ENCODE peak calls at places on chromosomes 16 and 17, in seven cellular contexts. One of them, this sample, is unnamed.

GRCh38 chr17:71029246-71029645 is 859.9 kb downstream of the KCNJ2 start:
- DNase-seq in stomach: no peak
- DNase-seq in glutamatergic neuron: no peak
- DNase-seq in A549: no peak
- DNase-seq in heart right ventricle: no peak
- DNase-seq in foreskin fibroblast: no peak
- DNase-seq in transverse colon: no peak
- DNase-seq in this sample: no peak

GRCh38 chr17:17216236-17216635 is 10.1 kb upstream of the PLD6 start:
- DNase-seq in stomach: no peak
- DNase-seq in glutamatergic neuron: no peak
- DNase-seq in A549: no peak
- DNase-seq in heart right ventricle: no peak
- DNase-seq in foreskin fibroblast: no peak
- DNase-seq in transverse colon: no peak
- DNase-seq in this sample: no peak

GRCh38 chr16:83441523-83441922 is 366.3 kb upstream of the HSBP1 start:
- DNase-seq in stomach: no peak
- DNase-seq in glutamatergic neuron: no peak
- DNase-seq in A549: no peak
- DNase-seq in heart right ventricle: no peak
- DNase-seq in foreskin fibroblast: no peak
- DNase-seq in transverse colon: no peak
- DNase-seq in this sample: no peak

GRCh38 chr17:29032067-29032551 is 10.8 kb upstream of the PIPOX start:
- DNase-seq in stomach: no peak
- DNase-seq in glutamatergic neuron: no peak
- DNase-seq in A549: no peak
- DNase-seq in heart right ventricle: no peak
- DNase-seq in foreskin fibroblast: no peak
- DNase-seq in transverse colon: no peak
- DNase-seq in this sample: no peak

GRCh38 chr17:58755577-58756245 is at the start of gene PPM1E:
- DNase-seq in stomach: peak
- DNase-seq in glutamatergic neuron: peak
- DNase-seq in A549: peak
- DNase-seq in heart right ventricle: peak
- DNase-seq in foreskin fibroblast: peak
- DNase-seq in transverse colon: peak
- DNase-seq in this sample: peak

GRCh38 chr17:77882481-77883212 is 75.9 kb upstream of the TNRC6C start:
- DNase-seq in stomach: peak
- DNase-seq in glutamatergic neuron: peak
- DNase-seq in A549: no peak
- DNase-seq in heart right ventricle: peak
- DNase-seq in foreskin fibroblast: no peak
- DNase-seq in transverse colon: peak
- DNase-seq in this sample: no peak

GRCh38 chr17:47864791-47865216 is 13.8 kb upstream of the SP6 start:
- DNase-seq in stomach: no peak
- DNase-seq in glutamatergic neuron: no peak
- DNase-seq in A549: no peak
- DNase-seq in heart right ventricle: no peak
- DNase-seq in foreskin fibroblast: peak
- DNase-seq in transverse colon: no peak
- DNase-seq in this sample: no peak

GRCh38 chr17:29138184-29138955 is 41.8 kb downstream of the MYO18A start:
- DNase-seq in stomach: no peak
- DNase-seq in glutamatergic neuron: peak
- DNase-seq in A549: no peak
- DNase-seq in heart right ventricle: no peak
- DNase-seq in foreskin fibroblast: peak
- DNase-seq in transverse colon: no peak
- DNase-seq in this sample: no peak

GRCh38 chr17:21278304-21279197 is 6.0 kb upstream of the MAP2K3 start:
- DNase-seq in stomach: peak
- DNase-seq in glutamatergic neuron: no peak
- DNase-seq in A549: no peak
- DNase-seq in heart right ventricle: no peak
- DNase-seq in foreskin fibroblast: peak
- DNase-seq in transverse colon: peak
- DNase-seq in this sample: no peak

GRCh38 chr17:78925662-78926555 is 722 bp upstream of the TIMP2 start:
- DNase-seq in stomach: peak
- DNase-seq in glutamatergic neuron: no peak
- DNase-seq in A549: no peak
- DNase-seq in heart right ventricle: peak
- DNase-seq in foreskin fibroblast: peak
- DNase-seq in transverse colon: peak
- DNase-seq in this sample: no peak

GRCh38 chr17:82802141-82802540 is 37.7 kb downstream of the ZNF750 start:
- DNase-seq in stomach: no peak
- DNase-seq in glutamatergic neuron: no peak
- DNase-seq in A549: no peak
- DNase-seq in heart right ventricle: no peak
- DNase-seq in foreskin fibroblast: no peak
- DNase-seq in transverse colon: no peak
- DNase-seq in this sample: no peak

GRCh38 chr17:63698886-63699637 is 863 bp downstream of the LIMD2 start:
- DNase-seq in stomach: peak
- DNase-seq in glutamatergic neuron: peak
- DNase-seq in A549: no peak
- DNase-seq in heart right ventricle: peak
- DNase-seq in foreskin fibroblast: peak
- DNase-seq in transverse colon: peak
- DNase-seq in this sample: no peak

GRCh38 chr17:42107597-42108576 is 4.6 kb downstream of the DHX58 start:
- DNase-seq in stomach: peak
- DNase-seq in glutamatergic neuron: peak
- DNase-seq in A549: peak
- DNase-seq in heart right ventricle: peak
- DNase-seq in foreskin fibroblast: peak
- DNase-seq in transverse colon: peak
- DNase-seq in this sample: no peak

GRCh38 chr17:40553694-40554534 is 11.4 kb downstream of the CCR7 start:
- DNase-seq in stomach: peak
- DNase-seq in glutamatergic neuron: no peak
- DNase-seq in A549: no peak
- DNase-seq in heart right ventricle: peak
- DNase-seq in foreskin fibroblast: peak
- DNase-seq in transverse colon: no peak
- DNase-seq in this sample: no peak

GRCh38 chr17:59093702-59094231 is 12.9 kb downstream of the TRIM37 start:
- DNase-seq in stomach: no peak
- DNase-seq in glutamatergic neuron: no peak
- DNase-seq in A549: peak
- DNase-seq in heart right ventricle: peak
- DNase-seq in foreskin fibroblast: peak
- DNase-seq in transverse colon: peak
- DNase-seq in this sample: no peak

GRCh38 chr16:83296505-83296904 is 511.3 kb upstream of the HSBP1 start:
- DNase-seq in stomach: no peak
- DNase-seq in glutamatergic neuron: no peak
- DNase-seq in A549: no peak
- DNase-seq in heart right ventricle: no peak
- DNase-seq in foreskin fibroblast: no peak
- DNase-seq in transverse colon: no peak
- DNase-seq in this sample: no peak

GRCh38 chr16:81937305-81938038 is 73.8 kb downstream of the SDR42E1 start:
- DNase-seq in stomach: no peak
- DNase-seq in glutamatergic neuron: no peak
- DNase-seq in A549: no peak
- DNase-seq in heart right ventricle: no peak
- DNase-seq in foreskin fibroblast: peak
- DNase-seq in transverse colon: no peak
- DNase-seq in this sample: no peak

GRCh38 chr16:77711775-77712174 is 10.5 kb upstream of the NUDT7 start:
- DNase-seq in stomach: peak
- DNase-seq in glutamatergic neuron: no peak
- DNase-seq in A549: no peak
- DNase-seq in heart right ventricle: no peak
- DNase-seq in foreskin fibroblast: no peak
- DNase-seq in transverse colon: peak
- DNase-seq in this sample: peak

GRCh38 chr16:54923988-54924387 is 6.7 kb upstream of the IRX5 start:
- DNase-seq in stomach: no peak
- DNase-seq in glutamatergic neuron: no peak
- DNase-seq in A549: no peak
- DNase-seq in heart right ventricle: no peak
- DNase-seq in foreskin fibroblast: no peak
- DNase-seq in transverse colon: no peak
- DNase-seq in this sample: no peak

GRCh38 chr17:57968456-57968855 is 13.2 kb upstream of the CUEDC1 start:
- DNase-seq in stomach: no peak
- DNase-seq in glutamatergic neuron: no peak
- DNase-seq in A549: no peak
- DNase-seq in heart right ventricle: no peak
- DNase-seq in foreskin fibroblast: no peak
- DNase-seq in transverse colon: no peak
- DNase-seq in this sample: no peak

GRCh38 chr17:32443827-32444300 is 446 bp upstream of the PSMD11 start:
- DNase-seq in stomach: no peak
- DNase-seq in glutamatergic neuron: no peak
- DNase-seq in A549: no peak
- DNase-seq in heart right ventricle: no peak
- DNase-seq in foreskin fibroblast: no peak
- DNase-seq in transverse colon: no peak
- DNase-seq in this sample: no peak

GRCh38 chr17:41642252-41643156 is 18.1 kb upstream of the KRT17 start:
- DNase-seq in stomach: no peak
- DNase-seq in glutamatergic neuron: no peak
- DNase-seq in A549: no peak
- DNase-seq in heart right ventricle: no peak
- DNase-seq in foreskin fibroblast: no peak
- DNase-seq in transverse colon: no peak
- DNase-seq in this sample: no peak

GRCh38 chr16:53207810-53208752 is 153.3 kb downstream of the CHD9 start:
- DNase-seq in stomach: peak
- DNase-seq in glutamatergic neuron: peak
- DNase-seq in A549: peak
- DNase-seq in heart right ventricle: peak
- DNase-seq in foreskin fibroblast: peak
- DNase-seq in transverse colon: peak
- DNase-seq in this sample: no peak

GRCh38 chr16:19659554-19659953 is 58.5 kb downstream of the KNOP1 start:
- DNase-seq in stomach: no peak
- DNase-seq in glutamatergic neuron: no peak
- DNase-seq in A549: no peak
- DNase-seq in heart right ventricle: no peak
- DNase-seq in foreskin fibroblast: peak
- DNase-seq in transverse colon: no peak
- DNase-seq in this sample: no peak

GRCh38 chr17:22512997-22513538 is 820.7 kb downstream of the KCNJ18 start:
- DNase-seq in stomach: no peak
- DNase-seq in glutamatergic neuron: no peak
- DNase-seq in A549: no peak
- DNase-seq in heart right ventricle: no peak
- DNase-seq in foreskin fibroblast: no peak
- DNase-seq in transverse colon: no peak
- DNase-seq in this sample: peak

GRCh38 chr17:9032583-9032982 is 11.3 kb downstream of the NTN1 start:
- DNase-seq in stomach: no peak
- DNase-seq in glutamatergic neuron: no peak
- DNase-seq in A549: no peak
- DNase-seq in heart right ventricle: no peak
- DNase-seq in foreskin fibroblast: no peak
- DNase-seq in transverse colon: no peak
- DNase-seq in this sample: no peak

GRCh38 chr16:56632160-56632847 is at the start of gene MT1M:
- DNase-seq in stomach: peak
- DNase-seq in glutamatergic neuron: no peak
- DNase-seq in A549: no peak
- DNase-seq in heart right ventricle: no peak
- DNase-seq in foreskin fibroblast: peak
- DNase-seq in transverse colon: peak
- DNase-seq in this sample: no peak

GRCh38 chr17:76248013-76248782 is 7.9 kb upstream of the RNF157 start:
- DNase-seq in stomach: peak
- DNase-seq in glutamatergic neuron: no peak
- DNase-seq in A549: no peak
- DNase-seq in heart right ventricle: no peak
- DNase-seq in foreskin fibroblast: peak
- DNase-seq in transverse colon: no peak
- DNase-seq in this sample: no peak
- TF ChIP-seq CTCF in stomach: no peak
- TF ChIP-seq CTCF in glutamatergic neuron: no peak
- TF ChIP-seq CTCF in A549: peak
- TF ChIP-seq CTCF in heart right ventricle: no peak
- TF ChIP-seq CTCF in foreskin fibroblast: peak
- TF ChIP-seq CTCF in transverse colon: no peak
- TF ChIP-seq CTCF in this sample: no peak

DNA sequence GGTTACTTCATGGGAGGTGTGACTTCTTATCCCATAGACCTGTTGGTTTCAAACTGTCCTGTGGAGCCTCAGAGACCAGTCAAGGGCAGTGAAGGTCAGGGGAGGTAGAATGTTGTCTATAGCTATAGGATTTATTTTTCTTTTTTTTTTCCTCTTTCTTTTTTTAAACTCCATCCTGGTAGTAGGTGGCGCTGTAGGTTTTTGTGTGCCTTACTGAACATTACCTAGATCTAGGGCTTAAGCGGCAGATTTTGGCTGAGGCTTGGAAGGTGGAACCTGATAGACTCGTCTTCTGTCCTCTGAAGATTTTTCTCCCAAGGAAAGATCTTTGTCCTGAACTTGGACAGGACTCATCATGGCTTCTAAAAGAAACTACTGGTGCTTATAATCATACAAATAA is 8.2 kb upstream of the LASP1NB start:
- DNase-seq in stomach: no peak
- DNase-seq in glutamatergic neuron: no peak
- DNase-seq in A549: no peak
- DNase-seq in heart right ventricle: no peak
- DNase-seq in foreskin fibroblast: no peak
- DNase-seq in transverse colon: no peak
- DNase-seq in this sample: no peak
- TF ChIP-seq CTCF in stomach: no peak
- TF ChIP-seq CTCF in glutamatergic neuron: no peak
- TF ChIP-seq CTCF in A549: peak
- TF ChIP-seq CTCF in heart right ventricle: no peak
- TF ChIP-seq CTCF in foreskin fibroblast: no peak
- TF ChIP-seq CTCF in transverse colon: no peak
- TF ChIP-seq CTCF in this sample: no peak

DNA sequence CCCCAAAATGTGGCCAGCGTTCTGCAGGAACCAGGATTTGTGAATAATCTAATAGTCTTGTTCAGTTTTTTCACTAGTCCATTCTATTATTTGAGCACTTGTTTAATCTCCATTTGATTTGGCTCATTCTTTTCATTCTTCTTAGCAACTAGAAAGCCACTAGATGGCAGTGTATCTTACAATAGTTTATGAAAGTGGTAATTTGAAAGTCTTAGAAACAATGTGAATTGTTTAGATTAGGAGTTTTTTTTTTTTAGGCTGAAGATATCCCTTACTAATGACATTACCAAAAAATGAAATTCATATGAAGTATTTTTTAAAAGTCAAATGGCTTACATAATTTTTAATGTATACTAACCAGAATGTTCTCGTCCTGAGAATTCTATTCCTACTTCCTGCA is 6.7 kb downstream of the ERI2 start:
- DNase-seq in stomach: no peak
- DNase-seq in glutamatergic neuron: no peak
- DNase-seq in A549: no peak
- DNase-seq in heart right ventricle: no peak
- DNase-seq in foreskin fibroblast: peak
- DNase-seq in transverse colon: no peak
- DNase-seq in this sample: no peak
- TF ChIP-seq CTCF in stomach: peak
- TF ChIP-seq CTCF in glutamatergic neuron: peak
- TF ChIP-seq CTCF in A549: peak
- TF ChIP-seq CTCF in heart right ventricle: peak
- TF ChIP-seq CTCF in foreskin fibroblast: peak
- TF ChIP-seq CTCF in transverse colon: peak
- TF ChIP-seq CTCF in this sample: peak

GRCh38 chr17:73340093-73340596 is 28.3 kb upstream of the CDC42EP4 start:
- DNase-seq in stomach: peak
- DNase-seq in glutamatergic neuron: no peak
- DNase-seq in A549: peak
- DNase-seq in heart right ventricle: no peak
- DNase-seq in foreskin fibroblast: peak
- DNase-seq in transverse colon: peak
- DNase-seq in this sample: no peak
- TF ChIP-seq CTCF in stomach: no peak
- TF ChIP-seq CTCF in glutamatergic neuron: no peak
- TF ChIP-seq CTCF in A549: peak
- TF ChIP-seq CTCF in heart right ventricle: no peak
- TF ChIP-seq CTCF in foreskin fibroblast: peak
- TF ChIP-seq CTCF in transverse colon: no peak
- TF ChIP-seq CTCF in this sample: peak